ENCODE peak calls at places on chromosomes 13 and 19, in seven cellular contexts. A is lower leg skin, Y is stomach, V is H1, B is breast epithelium, T is tibial nerve, C is esophagus squamous epithelium. F is an unnamed sample.
A peak's percentile ranks its signal among the peaks of the same experiment; 100 is the strongest.

GRCh38 chr19:6588508-6589345 is 2.2 kb downstream of the CD70 start:
- DNase-seq in A (no peak), Y (no peak), V (no peak), B (no peak), T (no peak), C (no peak), F (no peak)

GRCh38 chr19:518292-519231 is 11.3 kb downstream of the TPGS1 start:
- DNase-seq in A (no peak), Y (no peak), V (no peak), B (no peak), T (no peak), C (no peak), F (no peak)

GRCh38 chr19:4373601-4374441 is 26.5 kb downstream of the SH3GL1 start:
- DNase-seq in A (peak; percentile 92), Y (no peak), V (no peak), B (no peak), T (no peak), C (no peak), F (no peak)

GRCh38 chr19:51421229-51422052 is 4.0 kb upstream of the SIGLEC10 start:
- DNase-seq in A (no peak), Y (no peak), V (no peak), B (no peak), T (no peak), C (no peak), F (no peak)

GRCh38 chr13:72565893-72566292 is 161.5 kb downstream of the MZT1 start:
- DNase-seq in A (no peak), Y (no peak), V (no peak), B (no peak), T (no peak), C (no peak), F (no peak)

GRCh38 chr13:33186851-33187250 is 98.7 kb downstream of the STARD13 start:
- DNase-seq in A (no peak), Y (no peak), V (no peak), B (no peak), T (no peak), C (no peak), F (no peak)

GRCh38 chr19:35501684-35502083 is 11.4 kb upstream of the KRTDAP start:
- DNase-seq in A (no peak), Y (no peak), V (no peak), B (no peak), T (no peak), C (no peak), F (no peak)

GRCh38 chr13:30334663-30335386 is 27.5 kb upstream of the KATNAL1 start:
- DNase-seq in A (no peak), Y (no peak), V (no peak), B (no peak), T (no peak), C (no peak), F (no peak)

GRCh38 chr19:14248578-14249011 is 42.6 kb upstream of the ADGRL1 start:
- DNase-seq in A (peak; percentile 87), Y (no peak), V (peak; percentile 84), B (no peak), T (peak; percentile 21), C (no peak), F (no peak)

GRCh38 chr13:35356572-35356971 is 119.9 kb downstream of the MAB21L1 start:
- DNase-seq in A (no peak), Y (no peak), V (no peak), B (no peak), T (no peak), C (no peak), F (no peak)

GRCh38 chr19:5338661-5339469 is 1.7 kb downstream of the PTPRS start:
- DNase-seq in A (no peak), Y (no peak), V (peak; percentile 29), B (no peak), T (no peak), C (no peak), F (no peak)

GRCh38 chr13:96966415-96967102 is 27.7 kb downstream of the OXGR1 start:
- DNase-seq in A (no peak), Y (no peak), V (no peak), B (no peak), T (no peak), C (no peak), F (no peak)

GRCh38 chr19:14300281-14300680 is 81.0 kb upstream of the ADGRE5 start:
- DNase-seq in A (no peak), Y (no peak), V (no peak), B (no peak), T (no peak), C (no peak), F (no peak)

GRCh38 chr13:36998624-36999041 is 507 bp downstream of the ALG5 start:
- DNase-seq in A (peak; percentile 85), Y (no peak), V (no peak), B (no peak), T (no peak), C (no peak), F (peak; percentile 57)

GRCh38 chr19:8655340-8655709 is 24.9 kb downstream of the NFILZ start:
- DNase-seq in A (no peak), Y (no peak), V (no peak), B (no peak), T (no peak), C (no peak), F (no peak)

GRCh38 chr13:32135655-32136054 is 104.1 kb downstream of the FRY start:
- DNase-seq in A (no peak), Y (no peak), V (no peak), B (no peak), T (no peak), C (no peak), F (no peak)

GRCh38 chr19:48479686-48480085 is 10.5 kb downstream of the CYTH2 start:
- DNase-seq in A (no peak), Y (no peak), V (no peak), B (no peak), T (no peak), C (no peak), F (no peak)

GRCh38 chr19:40445945-40446784 is 2.0 kb upstream of the SERTAD3 start:
- DNase-seq in A (no peak), Y (no peak), V (no peak), B (peak; percentile 74), T (no peak), C (no peak), F (no peak)

GRCh38 chr19:2064788-2065524 is 13.9 kb upstream of the MKNK2 start:
- DNase-seq in A (no peak), Y (no peak), V (no peak), B (no peak), T (no peak), C (no peak), F (no peak)

GRCh38 chr19:51573331-51573730 is 2.2 kb downstream of the ZNF175 start:
- DNase-seq in A (no peak), Y (no peak), V (no peak), B (no peak), T (no peak), C (no peak), F (no peak)

GRCh38 chr13:112159575-112160547 is 92.9 kb downstream of the SOX1 start:
- DNase-seq in A (peak; percentile 58), Y (no peak), V (no peak), B (peak; percentile 10), T (no peak), C (no peak), F (peak; percentile 80)

GRCh38 chr19:32682317-32682716 is 6.7 kb downstream of the RGS9BP start:
- DNase-seq in A (no peak), Y (no peak), V (no peak), B (no peak), T (no peak), C (no peak), F (no peak)

GRCh38 chr19:39401549-39402416 is 4.9 kb upstream of the ZFP36 start:
- DNase-seq in A (peak; percentile 91), Y (peak; percentile 79), V (no peak), B (no peak), T (no peak), C (no peak), F (peak; percentile 97)

GRCh38 chr19:17086811-17087210 is 11.2 kb downstream of the MYO9B start:
- DNase-seq in A (no peak), Y (no peak), V (no peak), B (no peak), T (no peak), C (no peak), F (no peak)

GRCh38 chr13:31115616-31116015 is 46.1 kb downstream of the HSPH1 start:
- DNase-seq in A (peak; percentile 45), Y (no peak), V (no peak), B (no peak), T (no peak), C (no peak), F (no peak)

GRCh38 chr13:91154954-91155353 is 192.5 kb upstream of the MIR17HG start:
- DNase-seq in A (no peak), Y (no peak), V (no peak), B (no peak), T (no peak), C (no peak), F (no peak)
- TF ChIP-seq CTCF in A (no peak), Y (no peak), V (no peak), B (no peak), T (no peak), C (no peak), F (no peak)

DNA sequence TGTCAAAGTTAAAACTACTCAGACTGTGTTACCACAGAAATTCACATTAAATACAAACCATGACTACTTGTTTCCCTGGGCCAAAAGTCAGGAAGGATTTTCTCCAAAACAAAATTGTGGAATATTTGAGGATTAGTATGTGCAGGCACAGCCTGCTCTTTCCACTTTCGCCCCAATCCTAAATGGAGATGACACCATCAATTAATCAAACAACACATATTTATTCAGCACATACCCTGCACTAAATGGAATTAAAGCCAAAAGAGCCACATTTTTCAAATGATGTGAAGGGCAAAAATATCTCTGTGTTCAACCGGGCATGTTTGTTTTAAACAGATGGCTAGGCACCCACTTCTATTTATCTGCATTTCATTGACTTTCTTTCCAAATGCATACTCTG is 523.1 kb downstream of the DCT start:
- DNase-seq in A (no peak), Y (no peak), V (no peak), B (no peak), T (no peak), C (no peak), F (no peak)
- TF ChIP-seq POLR2A in A (no peak), Y (no peak), V (no peak), B (no peak), T (no peak), C (no peak), F (no peak)

GRCh38 chr13:42334329-42334706 is 62.4 kb downstream of the AKAP11 start:
- DNase-seq in A (no peak), Y (no peak), V (peak; percentile 13), B (no peak), T (no peak), C (no peak), F (no peak)
- TF ChIP-seq CTCF in A (no peak), Y (no peak), V (no peak), B (no peak), T (no peak), C (no peak), F (no peak)

DNA sequence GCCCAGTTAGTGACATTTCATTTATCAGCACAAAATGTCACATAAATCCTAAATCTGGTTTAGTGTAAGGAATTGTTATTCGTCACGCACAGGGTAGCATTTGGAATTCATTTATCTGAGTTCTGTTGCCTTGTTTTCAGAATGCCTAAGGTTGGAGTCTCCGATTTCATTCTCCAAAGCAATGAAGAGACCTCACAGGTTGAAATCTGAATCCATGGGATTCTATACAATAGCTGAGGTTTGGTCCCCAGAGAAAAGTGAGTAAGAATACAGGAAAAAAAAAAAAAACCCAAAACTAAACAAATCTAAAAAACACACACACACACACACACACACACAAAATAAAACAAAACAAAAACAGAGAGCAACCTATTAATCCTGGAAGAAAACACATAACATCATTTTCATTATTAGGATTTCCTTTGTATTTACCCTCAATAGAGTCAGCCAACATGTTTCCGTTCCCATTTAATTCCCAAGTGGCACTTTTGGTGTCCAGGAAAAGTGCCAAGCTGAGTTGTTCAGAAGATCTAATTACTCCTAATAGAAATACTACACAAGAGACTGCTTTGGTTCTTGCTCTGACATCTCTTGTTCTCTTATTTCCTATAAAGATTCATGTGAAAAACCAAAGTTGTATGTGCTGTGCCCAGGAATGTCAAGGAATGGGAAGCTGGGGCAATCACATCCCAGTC is 36.2 kb upstream of the LRCH1 start:
- DNase-seq in A (no peak), Y (no peak), V (no peak), B (no peak), T (no peak), C (no peak), F (no peak)
- TF ChIP-seq POLR2A in A (no peak), Y (no peak), V (no peak), B (no peak), T (no peak), C (no peak), F (no peak)